ENCODE peak calls at places on chromosome 19, in five cellular contexts. A, L, K, T and N are unnamed samples.

GRCh38 chr19:31483226-31483857 is 134.1 kb upstream of the TSHZ3 start:
- DNase-seq in A (no peak), L (no peak), K (no peak), T (no peak), N (no peak)

GRCh38 chr19:862529-863304 is 3.3 kb downstream of the CFD start:
- DNase-seq in A (no peak), L (peak; percentile 98), K (peak; percentile 78), T (peak; percentile 90), N (no peak)

GRCh38 chr19:53311897-53312296 is 21.7 kb upstream of the ZNF845 start:
- DNase-seq in A (no peak), L (no peak), K (no peak), T (no peak), N (no peak)

GRCh38 chr19:9917322-9917721 is 19.0 kb downstream of the OLFM2 start:
- DNase-seq in A (peak; percentile 51), L (no peak), K (no peak), T (peak; percentile 90), N (no peak)

GRCh38 chr19:43784251-43784980 is 3.6 kb upstream of the KCNN4 start:
- DNase-seq in A (no peak), L (no peak), K (peak; percentile 38), T (peak; percentile 87), N (no peak)

GRCh38 chr19:53991224-53992113 is at the start of gene CACNG6:
- DNase-seq in A (no peak), L (peak; percentile 77), K (no peak), T (no peak), N (no peak)

GRCh38 chr19:15463865-15464371 is 426 bp downstream of the RASAL3 start:
- DNase-seq in A (no peak), L (no peak), K (peak; percentile 66), T (no peak), N (peak; percentile 73)

GRCh38 chr19:15640294-15640903 is at the start of gene CYP4F3:
- DNase-seq in A (peak; percentile 81), L (no peak), K (no peak), T (peak; percentile 88), N (no peak)

GRCh38 chr19:1469936-1470863 is 8.8 kb downstream of the C19orf25 start:
- DNase-seq in A (no peak), L (peak; percentile 78), K (peak; percentile 76), T (peak; percentile 75), N (peak; percentile 80)

GRCh38 chr19:15466851-15467733 is 2.7 kb upstream of the RASAL3 start:
- DNase-seq in A (no peak), L (no peak), K (peak; percentile 37), T (no peak), N (no peak)

GRCh38 chr19:6947745-6948144 is 60.4 kb downstream of the ADGRE1 start:
- DNase-seq in A (peak; percentile 3), L (no peak), K (peak; percentile 30), T (no peak), N (peak; percentile 32)

GRCh38 chr19:16778796-16779411 is 50.3 kb upstream of the SIN3B start:
- DNase-seq in A (peak; percentile 40), L (peak; percentile 80), K (peak; percentile 51), T (peak; percentile 77), N (peak; percentile 47)

GRCh38 chr19:4933528-4933927 is 24.2 kb downstream of the UHRF1 start:
- DNase-seq in A (no peak), L (no peak), K (no peak), T (no peak), N (no peak)

GRCh38 chr19:34787059-34787824 is 14.2 kb upstream of the ZNF599 start:
- DNase-seq in A (no peak), L (no peak), K (no peak), T (no peak), N (no peak)

GRCh38 chr19:4594199-4594598 is 34.7 kb upstream of the SEMA6B start:
- DNase-seq in A (no peak), L (no peak), K (no peak), T (no peak), N (no peak)

GRCh38 chr19:17112271-17112670 is 36.7 kb downstream of the MYO9B start:
- DNase-seq in A (no peak), L (no peak), K (no peak), T (no peak), N (no peak)

GRCh38 chr19:9165256-9165655 is 13.5 kb upstream of the OR7D2 start:
- DNase-seq in A (no peak), L (no peak), K (no peak), T (no peak), N (no peak)

GRCh38 chr19:8388612-8388958 is 1.6 kb upstream of the RAB11B start:
- DNase-seq in A (no peak), L (no peak), K (no peak), T (no peak), N (no peak)

GRCh38 chr19:32717496-32717895 is 2.1 kb upstream of the TDRD12 start:
- DNase-seq in A (no peak), L (no peak), K (no peak), T (no peak), N (no peak)

GRCh38 chr19:11480081-11480926 is 542 bp downstream of the ELAVL3 start:
- DNase-seq in A (no peak), L (no peak), K (peak; percentile 27), T (no peak), N (no peak)

GRCh38 chr19:11482384-11483050 is 1.7 kb upstream of the ELAVL3 start:
- DNase-seq in A (peak; percentile 45), L (peak; percentile 95), K (peak; percentile 98), T (peak; percentile 90), N (peak; percentile 98)

GRCh38 chr19:11483176-11484111 is 2.6 kb upstream of the ELAVL3 start:
- DNase-seq in A (no peak), L (no peak), K (peak; percentile 18), T (no peak), N (no peak)

GRCh38 chr19:11480927-11481776 is at the start of gene ELAVL3:
- DNase-seq in A (no peak), L (peak; percentile 76), K (peak; percentile 17), T (no peak), N (no peak)

GRCh38 chr19:11481777-11482383 is 1.0 kb upstream of the ELAVL3 start:
- DNase-seq in A (peak; percentile 52), L (peak; percentile 90), K (peak; percentile 88), T (peak; percentile 94), N (peak; percentile 77)
- TF ChIP-seq POLR2A in A (no peak), L (no peak), K (peak; percentile 9), T (no peak), N (no peak)

GRCh38 chr19:18995804-18996241 is 37.5 kb downstream of the SUGP2 start:
- DNase-seq in A (peak; percentile 57), L (peak; percentile 59), K (peak; percentile 52), T (peak; percentile 77), N (peak; percentile 71)
- TF ChIP-seq TAF1 in A (no peak), L (no peak), K (no peak), T (no peak), N (no peak)

GRCh38 chr19:3034845-3035541 is 5.9 kb upstream of the TLE2 start:
- DNase-seq in A (no peak), L (peak; percentile 53), K (no peak), T (no peak), N (no peak)
- TF ChIP-seq POLR2A in A (no peak), L (no peak), K (no peak), T (no peak), N (no peak)

GRCh38 chr19:40584007-40584406 is 7.3 kb downstream of the SHKBP1 start:
- DNase-seq in A (no peak), L (no peak), K (no peak), T (no peak), N (no peak)

GRCh38 chr19:40585241-40585640 is 8.6 kb downstream of the SHKBP1 start:
- DNase-seq in A (no peak), L (no peak), K (no peak), T (no peak), N (no peak)

GRCh38 chr19:40588110-40588854 is 11.6 kb downstream of the SHKBP1 start:
- DNase-seq in A (no peak), L (no peak), K (no peak), T (no peak), N (no peak)

GRCh38 chr19:40586611-40587010 is 9.9 kb downstream of the SHKBP1 start:
- DNase-seq in A (no peak), L (no peak), K (no peak), T (no peak), N (no peak)

DNA sequence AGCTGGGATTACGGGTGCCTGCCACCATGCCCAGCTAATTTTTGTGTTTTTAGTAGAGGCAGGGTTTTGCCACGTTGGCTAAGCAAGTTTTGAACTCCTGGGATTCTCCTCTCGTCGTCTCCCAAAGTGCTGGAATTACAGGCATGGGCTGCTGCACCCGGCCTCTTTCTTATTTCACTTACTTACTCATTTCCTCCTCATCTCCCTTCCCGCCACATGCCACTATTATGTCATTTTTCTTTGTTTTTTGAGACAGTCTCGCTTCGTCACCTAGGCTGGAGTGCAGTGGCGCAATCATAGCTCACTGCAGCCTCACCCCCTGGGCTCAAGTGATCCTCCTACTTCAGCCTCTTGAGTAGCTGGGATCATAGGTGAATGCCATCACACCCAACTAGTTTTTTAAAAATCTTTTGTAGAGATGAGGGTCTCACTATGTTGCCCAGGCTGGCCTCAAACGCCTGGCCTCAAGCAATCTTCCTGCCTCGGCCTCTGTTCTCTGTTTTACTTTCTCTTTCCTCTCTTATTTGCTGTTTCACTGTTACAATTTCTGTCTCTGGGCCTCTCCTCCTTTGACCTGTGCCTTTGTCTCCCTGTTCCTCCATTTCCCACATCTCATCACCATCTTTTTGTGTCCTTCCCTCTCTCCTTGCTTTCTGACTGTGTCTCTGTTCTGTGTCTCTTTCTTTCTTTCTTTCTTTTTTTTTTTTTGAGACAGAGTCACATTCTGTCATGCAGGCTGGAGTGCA is 9.2 kb downstream of the SHKBP1 start:
- DNase-seq in A (no peak), L (no peak), K (no peak), T (no peak), N (no peak)
- TF ChIP-seq TAF1 in A (no peak), L (no peak), K (no peak), T (no peak), N (no peak)

GRCh38 chr19:41192574-41193419 is at the start of gene CYP2S1:
- DNase-seq in A (no peak), L (peak; percentile 85), K (no peak), T (peak; percentile 86), N (no peak)
- TF ChIP-seq POLR2A in A (no peak), L (no peak), K (no peak), T (no peak), N (no peak)

GRCh38 chr19:13830761-13831481 is 35.7 kb downstream of the ZSWIM4 start:
- DNase-seq in A (no peak), L (no peak), K (no peak), T (no peak), N (no peak)

GRCh38 chr19:13834308-13834790 is 39.1 kb downstream of the ZSWIM4 start:
- DNase-seq in A (no peak), L (no peak), K (no peak), T (no peak), N (no peak)

GRCh38 chr19:13831560-13832056 is 36.4 kb downstream of the ZSWIM4 start:
- DNase-seq in A (no peak), L (no peak), K (no peak), T (no peak), N (no peak)

GRCh38 chr19:13833330-13834265 is 38.4 kb downstream of the ZSWIM4 start:
- DNase-seq in A (peak; percentile 84), L (peak; percentile 99), K (peak; percentile 99), T (peak; percentile 99), N (peak; percentile 98)

DNA sequence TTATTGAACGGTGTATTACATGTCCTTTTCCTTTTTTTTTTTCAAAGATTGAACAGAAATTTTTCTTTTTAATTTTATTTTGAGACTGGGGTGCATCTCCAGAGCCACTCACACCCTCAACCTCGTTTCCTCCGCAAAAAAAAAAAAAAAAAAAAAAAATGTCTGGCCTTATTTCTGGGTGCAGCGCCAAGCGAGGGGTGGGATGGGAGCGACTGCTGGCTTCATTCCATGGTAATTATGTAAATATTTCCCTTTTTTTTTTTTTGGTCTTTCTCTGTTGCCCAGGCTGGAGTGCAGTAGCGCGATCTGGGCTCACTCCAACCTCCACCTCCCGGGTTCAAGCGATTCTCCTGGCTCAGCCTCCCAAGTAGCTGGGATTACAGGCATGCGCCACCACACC is 36.9 kb downstream of the ZSWIM4 start:
- DNase-seq in A (no peak), L (no peak), K (no peak), T (no peak), N (no peak)
- TF ChIP-seq TAF1 in A (no peak), L (no peak), K (no peak), T (no peak), N (no peak)